ENCODE peak calls at places on chromosomes 7 and 10, in four cellular contexts. C, A, Z and M are unnamed samples.

GRCh38 chr7:112381311-112382091 is 68.8 kb upstream of the IFRD1 start:
- DNase-seq in C (no peak), A (no peak), Z (no peak), M (peak)

GRCh38 chr10:67926956-67927355 is 42.5 kb downstream of the SIRT1 start:
- DNase-seq in C (no peak), A (no peak), Z (no peak), M (no peak)

GRCh38 chr7:139853576-139854511 is 24.8 kb downstream of the TBXAS1 start:
- DNase-seq in C (no peak), A (no peak), Z (peak), M (peak)

GRCh38 chr10:3764626-3765375 is 20.2 kb downstream of the KLF6 start:
- DNase-seq in C (no peak), A (no peak), Z (peak), M (peak)

GRCh38 chr7:158023563-158024350 is 563.9 kb downstream of the PTPRN2 start:
- DNase-seq in C (no peak), A (no peak), Z (no peak), M (no peak)

GRCh38 chr10:64426745-64427144 is 905.5 kb downstream of the REEP3 start:
- DNase-seq in C (no peak), A (no peak), Z (no peak), M (no peak)

GRCh38 chr7:105910172-105910571 is 33.8 kb upstream of the ATXN7L1 start:
- DNase-seq in C (no peak), A (no peak), Z (no peak), M (no peak)

GRCh38 chr7:69845721-69846495 is 247.6 kb downstream of the AUTS2 start:
- DNase-seq in C (no peak), A (no peak), Z (no peak), M (no peak)

GRCh38 chr10:53598914-53599313 is 826.3 kb upstream of the MBL2 start:
- DNase-seq in C (no peak), A (no peak), Z (no peak), M (no peak)

GRCh38 chr10:27446091-27446918 is 57.8 kb upstream of the RAB18 start:
- DNase-seq in C (no peak), A (no peak), Z (peak), M (peak)

GRCh38 chr10:53477313-53477675 is 704.7 kb upstream of the MBL2 start:
- DNase-seq in C (no peak), A (no peak), Z (no peak), M (no peak)

GRCh38 chr7:16811555-16811954 is 6.8 kb upstream of the AGR2 start:
- DNase-seq in C (no peak), A (no peak), Z (peak), M (peak)

GRCh38 chr10:79374312-79375191 is 27.3 kb downstream of the PPIF start:
- DNase-seq in C (peak), A (peak), Z (peak), M (peak)

GRCh38 chr10:48839809-48840679 is 99.6 kb downstream of the LRRC18 start:
- DNase-seq in C (peak), A (no peak), Z (no peak), M (no peak)